ENCODE peak calls at places on chromosomes 5 and 9, in nine cellular contexts. X, T, Q, O, H, Z, I, N and R are unnamed samples.

GRCh38 chr9:18920141-18920611 is 112.8 kb downstream of the SAXO1 start:
- DNase-seq in Z (no peak), O (no peak), N (no peak), I (no peak), H (no peak), X (no peak), T (no peak), Q (no peak), R (no peak)

GRCh38 chr5:179568731-179569130 is 18.4 kb downstream of the RUFY1 start:
- DNase-seq in Z (no peak), O (no peak), X (no peak), N (no peak), T (no peak), Q (no peak), H (no peak), I (no peak), R (no peak)

GRCh38 chr5:79535477-79536192 is 21.7 kb upstream of the HOMER1 start:
- DNase-seq in I (no peak), H (no peak), Q (no peak), X (no peak), O (no peak), Z (no peak), N (no peak), T (no peak), R (no peak)

GRCh38 chr5:154276932-154277331 is 86.4 kb downstream of the GALNT10 start:
- DNase-seq in H (no peak), Z (peak), Q (peak), I (no peak), O (peak), T (no peak), N (no peak), X (peak), R (peak)

GRCh38 chr5:178895615-178896571 is at the start of gene ZFP2:
- DNase-seq in I (peak), N (peak), T (peak), Q (peak), Z (no peak), H (peak), X (peak), O (peak), R (peak)

GRCh38 chr9:130214921-130215320 is 42.7 kb downstream of the NCS1 start:
- DNase-seq in H (no peak), T (no peak), O (no peak), Z (no peak), Q (no peak), N (no peak), I (no peak), X (no peak), R (no peak)

GRCh38 chr5:102981957-102982635 is 137.8 kb downstream of the GIN1 start:
- DNase-seq in O (no peak), T (no peak), N (no peak), Q (no peak), H (no peak), Z (no peak), X (no peak), I (no peak), R (no peak)

GRCh38 chr5:67395790-67396418 is 199.3 kb upstream of the CD180 start:
- DNase-seq in I (no peak), X (no peak), T (no peak), O (no peak), N (no peak), Q (no peak), Z (no peak), H (no peak), R (no peak)

GRCh38 chr9:134057751-134058701 is 9.8 kb downstream of the BRD3 start:
- DNase-seq in Q (peak), O (peak), N (no peak), I (peak), H (no peak), Z (no peak), T (no peak), X (no peak), R (no peak)

GRCh38 chr5:134552301-134552700 is 26.8 kb downstream of the JADE2 start:
- DNase-seq in T (no peak), Z (peak), O (peak), Q (peak), X (peak), H (peak), N (no peak), I (no peak), R (peak)

GRCh38 chr5:102628449-102629175 is 126.5 kb upstream of the PAM start:
- DNase-seq in H (no peak), T (no peak), X (peak), O (no peak), Z (no peak), N (no peak), I (no peak), Q (no peak), R (peak)

GRCh38 chr5:177595991-177596774 is 3.7 kb upstream of the B4GALT7 start:
- DNase-seq in Q (no peak), H (no peak), X (no peak), N (no peak), Z (no peak), O (no peak), I (no peak), T (no peak), R (no peak)

GRCh38 chr5:172592881-172593280 is 48.2 kb upstream of the NEURL1B start:
- DNase-seq in Q (no peak), H (no peak), Z (no peak), N (no peak), I (no peak), O (no peak), T (no peak), X (no peak), R (no peak)

GRCh38 chr5:98593418-98593817 is 180.0 kb upstream of the RGMB start:
- DNase-seq in X (no peak), Z (no peak), T (no peak), N (no peak), Q (no peak), H (no peak), I (no peak), O (no peak), R (no peak)

GRCh38 chr9:108022246-108022935 is 532.8 kb upstream of the KLF4 start:
- DNase-seq in O (no peak), Z (no peak), N (no peak), T (no peak), H (no peak), X (no peak), I (no peak), Q (no peak), R (no peak)

GRCh38 chr5:154475613-154476342 is 2.2 kb downstream of the HAND1 start:
- DNase-seq in Z (no peak), T (no peak), I (peak), X (no peak), N (peak), O (no peak), Q (no peak), H (no peak), R (no peak)

GRCh38 chr5:56561-57290 is 35.2 kb upstream of the PLEKHG4B start:
- DNase-seq in Z (no peak), T (no peak), X (no peak), O (no peak), N (peak), I (peak), H (no peak), Q (no peak), R (no peak)

GRCh38 chr5:34854459-34855174 is 15.7 kb downstream of the TTC23L start:
- DNase-seq in O (no peak), H (no peak), Z (no peak), T (no peak), Q (no peak), N (no peak), X (no peak), I (peak), R (no peak)

GRCh38 chr9:24245988-24246387 is 299.7 kb downstream of the IZUMO3 start:
- DNase-seq in I (peak), N (peak), X (no peak), Q (no peak), T (no peak), Z (no peak), O (no peak), H (no peak), R (peak)

GRCh38 chr5:73233053-73233460 is 60.1 kb downstream of the TMEM174 start:
- DNase-seq in T (no peak), O (no peak), H (no peak), Q (no peak), I (peak), X (no peak), Z (no peak), N (no peak), R (no peak)

GRCh38 chr5:73234156-73234555 is 61.2 kb downstream of the TMEM174 start:
- DNase-seq in N (no peak), T (no peak), H (no peak), Q (no peak), X (no peak), I (no peak), O (no peak), Z (no peak), R (no peak)

GRCh38 chr5:73231245-73231778 is 58.3 kb downstream of the TMEM174 start:
- DNase-seq in Q (no peak), N (no peak), I (no peak), H (no peak), Z (no peak), X (no peak), O (no peak), T (no peak), R (no peak)

GRCh38 chr5:73233461-73234151 is 60.6 kb downstream of the TMEM174 start:
- DNase-seq in T (no peak), H (no peak), Z (no peak), O (no peak), I (peak), Q (peak), X (no peak), N (peak), R (no peak)

DNA sequence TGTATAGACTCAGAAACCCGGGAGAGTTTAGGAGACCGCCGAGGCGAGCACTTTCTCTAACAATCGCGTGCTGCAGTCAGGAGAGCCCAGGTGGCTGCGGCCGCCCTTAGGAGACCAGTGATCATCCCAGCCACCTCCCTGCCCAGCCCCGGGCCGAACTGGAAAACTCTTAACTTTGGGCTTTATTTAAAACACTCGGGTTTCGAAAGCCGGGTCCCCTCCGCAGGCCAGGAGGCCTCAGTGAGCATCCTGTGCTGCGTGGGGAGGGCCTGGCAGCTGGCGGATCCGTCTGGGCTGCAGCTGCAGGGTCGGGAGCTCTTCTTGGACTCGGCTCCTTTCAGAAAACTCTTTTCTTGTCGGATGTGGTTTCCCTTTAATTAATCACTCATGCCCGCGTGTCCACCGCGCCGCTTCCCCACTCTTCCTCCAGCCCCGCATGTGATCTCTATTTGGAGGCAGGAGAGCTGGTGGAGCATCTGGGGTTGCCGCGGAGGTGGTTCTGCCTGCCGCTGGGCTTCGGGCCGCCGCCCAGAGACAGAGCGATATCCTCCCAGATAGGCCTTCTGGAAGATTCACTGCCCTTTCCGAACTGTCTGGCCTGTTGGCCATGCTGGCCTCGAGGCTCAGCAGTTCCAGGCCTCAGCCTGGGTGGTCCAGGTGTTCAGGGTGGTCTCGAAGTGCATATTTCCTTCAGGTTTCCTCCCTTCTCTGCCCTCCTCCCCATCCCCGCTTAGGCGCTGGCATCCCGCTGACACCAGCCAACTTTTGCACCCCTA is 59.5 kb downstream of the TMEM174 start:
- DNase-seq in O (no peak), N (peak), T (no peak), I (peak), Z (no peak), Q (no peak), X (no peak), H (no peak), R (peak)
- H3K4me3 ChIP-seq in O (no peak), N (no peak), T (no peak), I (peak), Z (no peak), Q (peak), X (no peak), H (no peak), R (no peak)

DNA sequence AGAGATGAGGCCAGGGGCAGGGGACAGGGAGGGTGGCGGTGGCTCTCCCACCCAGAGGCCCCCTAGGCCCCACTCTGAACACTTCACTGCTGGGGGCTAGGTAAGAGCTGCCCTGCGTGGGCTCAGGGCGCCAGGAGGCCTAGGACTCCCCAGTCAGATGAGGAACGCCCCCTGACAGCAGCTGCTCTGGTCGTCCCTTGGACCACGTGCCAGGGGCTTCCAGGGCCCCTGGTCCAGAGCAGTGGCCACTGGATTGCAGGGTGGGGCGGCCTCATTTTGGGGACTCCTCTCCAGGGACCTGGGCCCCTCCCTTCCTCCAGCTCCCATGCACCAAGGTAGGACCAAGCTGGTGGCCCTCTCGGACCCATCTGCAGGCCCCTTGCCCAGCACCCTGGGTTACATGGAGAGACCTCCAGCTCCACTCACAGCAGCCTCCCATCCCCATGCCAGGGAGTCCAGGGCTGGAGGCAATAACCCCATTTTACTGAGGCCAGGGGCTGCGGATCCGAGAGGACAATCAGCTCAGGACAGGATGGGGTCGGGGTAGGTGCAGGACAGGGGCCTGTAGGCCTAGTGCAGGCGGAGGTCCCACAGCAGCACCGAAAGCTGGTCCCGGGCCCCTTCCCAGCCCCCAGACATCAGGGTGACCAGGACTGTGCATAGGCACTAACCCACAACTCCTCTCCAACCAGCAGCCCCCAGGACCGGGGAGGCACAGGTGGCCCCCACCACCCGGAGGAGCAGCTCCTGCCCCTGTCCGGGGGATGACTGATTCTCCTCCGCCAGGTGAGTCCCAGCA is 1.5 kb downstream of the EGFL7 start:
- DNase-seq in X (no peak), Z (no peak), H (no peak), N (no peak), T (no peak), I (no peak), Q (no peak), O (no peak), R (no peak)
- H3K4me3 ChIP-seq in X (peak), Z (no peak), H (peak), N (no peak), T (no peak), I (no peak), Q (peak), O (peak), R (no peak)

GRCh38 chr5:115858396-115858795 is 16.7 kb downstream of the AP3S1 start:
- DNase-seq in N (no peak), H (no peak), Z (no peak), Q (no peak), O (no peak), T (no peak), I (no peak), X (no peak), R (no peak)
- H3K4me3 ChIP-seq in N (no peak), H (no peak), Z (no peak), Q (no peak), O (no peak), T (no peak), I (no peak), X (no peak), R (no peak)

GRCh38 chr5:174735498-174736350 is 11.3 kb downstream of the MSX2 start:
- DNase-seq in Z (no peak), T (peak), H (no peak), N (peak), I (peak), O (no peak), Q (no peak), X (no peak), R (no peak)
- H3K4me3 ChIP-seq in Z (peak), T (peak), H (peak), N (peak), I (peak), O (no peak), Q (peak), X (no peak), R (peak)

DNA sequence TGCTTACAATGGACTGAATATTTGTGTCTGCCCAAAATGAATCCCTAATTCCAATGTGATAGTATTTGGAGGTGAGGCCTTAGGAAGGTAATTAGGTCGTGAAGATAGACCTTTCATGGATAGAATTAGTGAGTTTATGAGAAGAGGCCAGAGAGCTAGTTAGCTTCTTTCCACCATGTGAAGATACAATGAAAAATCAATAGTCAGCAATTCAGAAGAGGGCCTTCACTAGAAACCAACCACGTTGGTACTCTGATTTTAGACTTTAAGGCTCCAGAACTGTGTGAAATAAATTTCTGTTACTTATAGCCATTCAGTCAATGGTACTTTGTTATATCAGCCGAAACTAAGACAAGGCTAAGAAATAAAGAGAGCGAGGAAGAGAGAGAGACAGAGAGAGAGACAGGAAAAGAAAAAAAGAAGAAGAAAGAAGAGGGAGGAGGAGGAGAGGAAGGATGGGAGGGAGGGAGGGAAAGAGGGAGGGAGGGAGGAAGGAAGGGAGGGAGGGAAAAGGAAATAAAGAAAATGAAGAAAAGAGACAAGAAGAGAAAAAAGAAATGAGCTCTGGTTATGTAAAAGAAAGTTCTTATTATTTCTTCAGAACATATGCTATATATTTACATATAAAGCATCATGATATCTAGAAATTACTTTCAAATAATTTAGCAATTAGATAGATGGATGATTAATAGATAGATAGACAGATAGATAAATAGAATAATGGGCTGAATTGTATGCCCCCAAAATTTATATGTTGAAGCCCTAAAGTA is 1725.3 kb downstream of the EFNA5 start:
- DNase-seq in Q (no peak), X (no peak), I (no peak), O (no peak), Z (no peak), N (no peak), H (no peak), T (no peak), R (no peak)
- H3K4me3 ChIP-seq in Q (no peak), X (no peak), I (no peak), O (no peak), Z (no peak), N (no peak), H (no peak), T (no peak), R (no peak)